ENCODE peak calls at places on chromosomes 13 and 19, in seven cellular contexts. I is SK-N-SH, B is HCT116, D is H1, M is K562, V is HepG2, E is GM12878. H is an unnamed sample.

GRCh38 chr13:86714495-86714894 is 915.3 kb upstream of the SLITRK6 start:
- DNase-seq in I (no peak), B (no peak), D (no peak), M (no peak), V (no peak), E (no peak), H (no peak)

GRCh38 chr13:91652389-91652788 is 254.0 kb downstream of the GPC5 start:
- DNase-seq in I (no peak), B (no peak), D (no peak), M (no peak), V (no peak), E (no peak), H (no peak)

GRCh38 chr13:75432045-75432444 is 49.9 kb downstream of the TBC1D4 start:
- DNase-seq in I (no peak), B (no peak), D (no peak), M (no peak), V (peak), E (no peak), H (no peak)

GRCh38 chr13:28583661-28584091 is 75.3 kb upstream of the POMP start:
- DNase-seq in I (peak), B (no peak), D (no peak), M (peak), V (no peak), E (no peak), H (no peak)

GRCh38 chr13:106348032-106348431 is 187.4 kb downstream of the EFNB2 start:
- DNase-seq in I (no peak), B (peak), D (no peak), M (no peak), V (no peak), E (no peak), H (no peak)

GRCh38 chr13:27383104-27383921 is 41.1 kb upstream of the GTF3A start:
- DNase-seq in I (no peak), B (peak), D (no peak), M (no peak), V (peak), E (no peak), H (peak)

GRCh38 chr19:19461671-19462622 is 53.4 kb downstream of the TSSK6 start:
- DNase-seq in I (peak), B (no peak), D (peak), M (peak), V (peak), E (no peak), H (no peak)

GRCh38 chr19:41064974-41065569 is 23.2 kb upstream of the CYP2A13 start:
- DNase-seq in I (peak), B (peak), D (no peak), M (peak), V (no peak), E (no peak), H (peak)

GRCh38 chr19:29211562-29212416 is 1.2 kb downstream of the UQCRFS1 start:
- DNase-seq in I (peak), B (no peak), D (no peak), M (peak), V (peak), E (no peak), H (no peak)

GRCh38 chr19:30718728-30719127 is 346.5 kb downstream of the ZNF536 start:
- DNase-seq in I (peak), B (no peak), D (no peak), M (no peak), V (no peak), E (no peak), H (no peak)

GRCh38 chr13:73056054-73056962 is 2.5 kb upstream of the KLF5 start:
- DNase-seq in I (no peak), B (peak), D (no peak), M (no peak), V (peak), E (no peak), H (no peak)

GRCh38 chr19:1243768-1244692 is 2.5 kb downstream of the ATP5F1D start:
- DNase-seq in I (peak), B (no peak), D (peak), M (no peak), V (peak), E (no peak), H (peak)

GRCh38 chr13:39565036-39565949 is 37.7 kb downstream of the LHFPL6 start:
- DNase-seq in I (no peak), B (peak), D (no peak), M (no peak), V (peak), E (no peak), H (no peak)

GRCh38 chr19:55460670-55461258 is 678 bp downstream of the ISOC2 start:
- DNase-seq in I (peak), B (no peak), D (peak), M (peak), V (peak), E (no peak), H (peak)

GRCh38 chr13:41588899-41589298 is 131.5 kb downstream of the RGCC start:
- DNase-seq in I (no peak), B (peak), D (no peak), M (peak), V (peak), E (no peak), H (no peak)

GRCh38 chr13:29362849-29363604 is 232.5 kb downstream of the SLC7A1 start:
- DNase-seq in I (peak), B (peak), D (peak), M (peak), V (peak), E (peak), H (peak)

GRCh38 chr13:34886987-34887386 is 55.1 kb upstream of the NBEA start:
- DNase-seq in I (no peak), B (no peak), D (no peak), M (no peak), V (no peak), E (no peak), H (no peak)

GRCh38 chr19:16141043-16141442 is 2.4 kb upstream of the HSH2D start:
- DNase-seq in I (no peak), B (no peak), D (no peak), M (peak), V (no peak), E (peak), H (no peak)

GRCh38 chr19:35975608-35976214 is 19.3 kb upstream of the SDHAF1 start:
- DNase-seq in I (no peak), B (no peak), D (peak), M (peak), V (no peak), E (no peak), H (peak)

GRCh38 chr19:44752816-44753618 is 4.5 kb downstream of the BCL3 start:
- DNase-seq in I (peak), B (no peak), D (peak), M (peak), V (peak), E (peak), H (peak)

GRCh38 chr19:781800-782194 is 15.5 kb upstream of the PTBP1 start:
- DNase-seq in I (no peak), B (no peak), D (no peak), M (no peak), V (no peak), E (no peak), H (no peak)

GRCh38 chr13:21673592-21674270 is 2.9 kb downstream of the FGF9 start:
- DNase-seq in I (peak), B (no peak), D (peak), M (peak), V (no peak), E (no peak), H (peak)

GRCh38 chr13:33582121-33582520 is 235.8 kb upstream of the RFC3 start:
- DNase-seq in I (no peak), B (no peak), D (no peak), M (no peak), V (no peak), E (no peak), H (no peak)

GRCh38 chr19:5958074-5958850 is 19.7 kb downstream of the RANBP3 start:
- DNase-seq in I (peak), B (no peak), D (no peak), M (no peak), V (no peak), E (no peak), H (no peak)

GRCh38 chr13:95382906-95383305 is 81.7 kb upstream of the ABCC4 start:
- DNase-seq in I (no peak), B (no peak), D (no peak), M (no peak), V (no peak), E (no peak), H (no peak)

GRCh38 chr13:44416297-44416696 is 42.7 kb downstream of the SERP2 start:
- DNase-seq in I (no peak), B (no peak), D (no peak), M (no peak), V (no peak), E (no peak), H (no peak)

GRCh38 chr19:43782689-43783231 is 2.0 kb upstream of the KCNN4 start:
- DNase-seq in I (no peak), B (no peak), D (no peak), M (peak), V (no peak), E (no peak), H (no peak)

GRCh38 chr19:18672606-18673337 is 10.7 kb upstream of the CRTC1 start:
- DNase-seq in I (no peak), B (no peak), D (no peak), M (no peak), V (no peak), E (no peak), H (no peak)

GRCh38 chr13:55563267-55563666 is 1577.5 kb upstream of the PRR20A start:
- DNase-seq in I (no peak), B (no peak), D (no peak), M (no peak), V (no peak), E (no peak), H (no peak)

GRCh38 chr13:24851546-24851945 is 87.6 kb downstream of the RNF17 start:
- DNase-seq in I (no peak), B (no peak), D (no peak), M (no peak), V (no peak), E (no peak), H (no peak)

GRCh38 chr13:72221276-72221962 is 354.4 kb upstream of the DACH1 start:
- DNase-seq in I (no peak), B (peak), D (peak), M (peak), V (peak), E (no peak), H (peak)

GRCh38 chr19:1041835-1042685 is 2.2 kb downstream of the ABCA7 start:
- DNase-seq in I (no peak), B (peak), D (no peak), M (peak), V (no peak), E (no peak), H (no peak)

GRCh38 chr13:79307866-79308298 is 98.2 kb downstream of the RBM26 start:
- DNase-seq in I (no peak), B (no peak), D (no peak), M (no peak), V (no peak), E (no peak), H (peak)

GRCh38 chr13:45861352-45861751 is 9.8 kb upstream of the SIAH3 start:
- DNase-seq in I (no peak), B (no peak), D (no peak), M (no peak), V (no peak), E (no peak), H (no peak)

GRCh38 chr13:29175245-29175873 is 355.2 kb downstream of the MTUS2 start:
- DNase-seq in I (no peak), B (no peak), D (no peak), M (no peak), V (no peak), E (no peak), H (no peak)

GRCh38 chr13:111510502-111511218 is 190.2 kb downstream of the TEX29 start:
- DNase-seq in I (no peak), B (no peak), D (no peak), M (no peak), V (no peak), E (no peak), H (no peak)

GRCh38 chr13:46795321-46795720 is 1.6 kb downstream of the ESD start:
- DNase-seq in I (no peak), B (no peak), D (no peak), M (peak), V (no peak), E (no peak), H (no peak)

GRCh38 chr13:31072041-31072440 is 89.7 kb downstream of the HSPH1 start:
- DNase-seq in I (no peak), B (no peak), D (no peak), M (no peak), V (no peak), E (no peak), H (no peak)

GRCh38 chr19:50496189-50497029 is 14.6 kb downstream of the JOSD2 start:
- DNase-seq in I (peak), B (no peak), D (no peak), M (no peak), V (peak), E (no peak), H (no peak)

GRCh38 chr19:4373601-4374441 is 26.5 kb downstream of the SH3GL1 start:
- DNase-seq in I (no peak), B (no peak), D (no peak), M (no peak), V (no peak), E (no peak), H (no peak)
- TF ChIP-seq JUND in I (no peak), B (no peak), D (no peak), M (no peak), V (no peak), E (no peak), H (no peak)

GRCh38 chr19:27777726-27778125 is 1435.2 kb downstream of the UQCRFS1 start:
- DNase-seq in I (no peak), B (no peak), D (no peak), M (peak), V (no peak), E (no peak), H (no peak)
- TF ChIP-seq JUND in I (no peak), B (no peak), D (no peak), M (no peak), V (no peak), E (no peak), H (no peak)

DNA sequence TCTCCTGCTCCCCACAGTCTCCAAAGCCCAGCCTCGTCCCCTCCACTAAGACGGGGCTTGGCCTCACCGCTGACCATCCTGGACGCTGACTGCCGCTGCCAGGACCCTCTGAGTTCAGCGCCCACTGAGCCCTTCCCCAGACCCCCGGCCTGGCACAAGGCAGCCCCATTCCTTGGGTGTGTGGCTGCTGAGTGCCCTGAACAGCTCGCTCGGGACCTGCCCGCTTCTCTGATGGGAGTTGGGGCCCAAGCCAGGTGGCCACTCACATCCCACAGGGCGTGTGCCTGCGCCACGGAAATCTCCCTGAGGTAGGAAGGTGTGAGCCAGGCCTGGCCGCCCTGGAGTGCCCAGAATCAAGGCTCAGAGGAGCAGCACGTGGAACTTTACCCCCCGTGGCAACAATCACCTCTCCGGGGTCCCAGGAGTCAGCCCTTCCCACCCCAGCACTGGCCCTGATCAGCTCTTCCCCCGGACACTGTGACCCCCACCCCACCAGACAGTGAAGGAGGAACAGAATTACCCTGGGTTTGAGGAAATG is 20.8 kb downstream of the C13orf46 start:
- DNase-seq in I (no peak), B (no peak), D (no peak), M (no peak), V (no peak), E (no peak), H (no peak)
- TF ChIP-seq JUND in I (no peak), B (no peak), D (no peak), M (no peak), V (no peak), E (no peak), H (no peak)

GRCh38 chr13:68257111-68257842 is 1027.1 kb upstream of the PCDH9 start:
- DNase-seq in I (no peak), B (no peak), D (no peak), M (no peak), V (no peak), E (no peak), H (no peak)

DNA sequence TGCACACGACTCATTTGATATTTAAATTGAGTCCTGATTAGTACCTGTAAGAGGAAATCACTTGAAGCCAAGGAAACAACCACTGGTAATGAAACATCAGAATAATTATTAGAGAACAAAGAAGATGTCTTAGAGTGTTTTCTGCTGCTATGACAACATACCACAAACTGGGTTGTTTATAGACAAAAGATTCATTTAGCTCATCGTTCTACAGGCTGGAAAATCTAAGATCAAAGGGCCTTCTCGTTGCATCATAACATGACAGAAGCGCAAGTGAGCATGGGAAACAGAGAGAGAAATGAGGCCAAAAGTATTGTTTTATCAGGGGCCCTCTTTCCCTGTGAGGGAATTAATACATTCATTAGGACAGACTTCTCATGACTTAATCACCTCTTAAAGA is 1024.0 kb upstream of the PCDH9 start:
- DNase-seq in I (no peak), B (no peak), D (no peak), M (no peak), V (peak), E (no peak), H (no peak)
- TF ChIP-seq JUND in I (no peak), B (no peak), D (no peak), M (no peak), V (no peak), E (no peak), H (no peak)

GRCh38 chr19:14000691-14001365 is 5.3 kb downstream of the RFX1 start:
- DNase-seq in I (no peak), B (no peak), D (no peak), M (no peak), V (no peak), E (no peak), H (no peak)

GRCh38 chr19:14005381-14006084 is 587 bp downstream of the RFX1 start:
- DNase-seq in I (peak), B (peak), D (peak), M (peak), V (peak), E (peak), H (no peak)

GRCh38 chr19:14002571-14003278 is 3.4 kb downstream of the RFX1 start:
- DNase-seq in I (no peak), B (no peak), D (no peak), M (no peak), V (no peak), E (peak), H (no peak)

GRCh38 chr19:14004619-14005380 is 1.3 kb downstream of the RFX1 start:
- DNase-seq in I (no peak), B (no peak), D (no peak), M (peak), V (peak), E (peak), H (no peak)

DNA sequence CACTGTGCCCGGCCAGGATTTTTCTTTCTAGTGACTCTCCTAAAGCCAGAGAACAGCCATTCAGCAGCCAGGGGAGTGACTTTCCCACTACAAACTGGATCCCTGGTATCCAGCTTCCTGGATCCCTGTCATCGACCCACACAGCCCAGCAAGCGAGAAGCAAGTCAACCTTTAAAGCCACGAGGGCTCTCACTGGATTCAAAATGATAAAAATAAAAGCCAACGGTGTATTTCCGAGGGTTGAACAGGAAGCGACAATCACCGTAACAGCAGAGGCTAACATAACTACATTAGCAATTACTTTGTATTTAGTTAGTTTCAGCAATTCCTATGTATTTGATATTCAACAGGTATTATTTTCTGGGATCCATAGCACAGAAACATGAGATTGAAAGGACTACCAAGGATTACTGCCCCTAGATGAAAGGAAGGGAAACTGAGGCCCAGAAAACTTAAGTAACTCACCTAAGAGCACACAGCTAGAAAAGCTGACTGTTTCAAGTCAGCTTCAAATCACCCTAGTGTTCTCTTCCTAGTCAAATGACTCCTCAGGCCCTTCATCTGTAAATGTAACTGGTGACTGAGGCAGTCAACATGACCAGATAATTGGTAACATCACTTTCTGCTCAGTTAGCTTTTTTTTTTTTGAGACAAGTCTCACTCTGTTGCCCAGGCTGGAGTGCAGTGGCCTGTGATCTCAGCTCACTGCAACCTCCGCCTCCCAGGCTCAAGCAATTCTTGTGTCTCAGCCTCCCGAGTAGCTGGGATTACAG is 2.7 kb downstream of the RFX1 start:
- DNase-seq in I (no peak), B (no peak), D (no peak), M (no peak), V (no peak), E (no peak), H (no peak)
- TF ChIP-seq JUND in I (no peak), B (no peak), D (no peak), M (no peak), V (no peak), E (no peak), H (no peak)

DNA sequence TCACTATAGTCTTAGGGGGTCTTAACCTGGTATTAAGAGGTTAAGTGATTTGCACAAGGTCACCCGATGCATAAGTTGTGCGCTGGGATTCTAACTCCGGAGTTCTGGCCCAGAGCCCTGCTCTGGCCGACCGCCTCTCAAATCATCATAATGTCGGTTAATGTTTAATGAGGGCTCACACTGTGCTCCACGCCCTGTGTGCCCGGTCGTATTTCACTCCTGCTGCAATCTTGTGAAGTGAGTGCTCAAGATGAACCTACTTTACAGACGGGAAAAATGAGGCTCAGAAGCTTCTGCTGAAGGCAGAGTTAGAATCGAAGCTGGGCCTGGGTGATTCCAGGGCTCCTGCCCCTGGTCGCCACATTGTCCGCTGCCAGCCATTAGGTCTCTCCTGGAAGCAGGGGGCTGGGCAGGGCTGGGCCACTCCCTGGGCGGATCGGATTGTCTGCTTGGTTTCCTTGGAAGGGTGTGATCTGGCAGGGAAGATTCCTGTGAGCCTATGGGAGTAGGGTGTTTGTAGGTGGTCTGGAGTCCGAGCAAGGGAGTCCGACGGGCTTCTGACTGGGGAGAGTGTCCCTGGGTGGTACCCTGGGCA is 1.1 kb downstream of the PAK4 start:
- DNase-seq in I (no peak), B (no peak), D (no peak), M (no peak), V (peak), E (no peak), H (peak)
- TF ChIP-seq JUND in I (no peak), B (no peak), D (no peak), M (no peak), V (no peak), E (no peak), H (no peak)